ENCODE peak calls at places on chromosomes 4 and X, in seven cellular contexts. Y is SJSA1, H is HL-60, T is spleen, E is left ventricle myocardium inferior, I is fibroblast of lung, J is right atrium auricular region. K is an unnamed sample.

GRCh38 chr4:177785000-177785399 is 342.8 kb upstream of the AGA start:
- DNase-seq in Y (no peak), H (no peak), T (no peak), E (no peak), I (no peak), J (no peak), K (no peak)

GRCh38 chrX:133685806-133686205 is 270.5 kb upstream of the GPC4 start:
- DNase-seq in Y (no peak), H (no peak), T (no peak), E (no peak), I (no peak), J (no peak), K (no peak)

GRCh38 chr4:104449537-104449936 is 45.2 kb downstream of the CXXC4 start:
- DNase-seq in Y (no peak), H (no peak), T (no peak), E (no peak), I (no peak), J (no peak), K (no peak)

GRCh38 chrX:154321152-154321551 is 25.6 kb downstream of the TKTL1 start:
- DNase-seq in Y (no peak), H (no peak), T (peak; percentile 58), E (no peak), I (no peak), J (no peak), K (no peak)

GRCh38 chrX:103220511-103221406 is 5.9 kb downstream of the BEX4 start:
- DNase-seq in Y (no peak), H (no peak), T (peak; percentile 72), E (no peak), I (no peak), J (no peak), K (no peak)

GRCh38 chr4:139184129-139184528 is 7.1 kb upstream of the ELF2 start:
- DNase-seq in Y (no peak), H (peak; percentile 34), T (no peak), E (no peak), I (peak; percentile 37), J (no peak), K (no peak)

GRCh38 chr4:38021751-38022150 is 61.6 kb downstream of the PTTG2 start:
- DNase-seq in Y (no peak), H (no peak), T (no peak), E (no peak), I (no peak), J (no peak), K (no peak)

GRCh38 chr4:148007303-148007702 is 275.4 kb downstream of the ARHGAP10 start:
- DNase-seq in Y (peak; percentile 90), H (peak; percentile 51), T (no peak), E (no peak), I (peak; percentile 99), J (no peak), K (no peak)

GRCh38 chr4:115279300-115279699 is 165.9 kb upstream of the NDST4 start:
- DNase-seq in Y (no peak), H (peak; percentile 18), T (no peak), E (no peak), I (no peak), J (no peak), K (no peak)

GRCh38 chr4:89434364-89434988 is 126.9 kb upstream of the GPRIN3 start:
- DNase-seq in Y (peak; percentile 13), H (no peak), T (no peak), E (no peak), I (peak; percentile 30), J (no peak), K (no peak)

GRCh38 chrX:54891573-54891972 is 29.1 kb upstream of the TRO start:
- DNase-seq in Y (peak; percentile 10), H (peak; percentile 33), T (no peak), E (no peak), I (peak; percentile 28), J (no peak), K (peak; percentile 52)

DNA sequence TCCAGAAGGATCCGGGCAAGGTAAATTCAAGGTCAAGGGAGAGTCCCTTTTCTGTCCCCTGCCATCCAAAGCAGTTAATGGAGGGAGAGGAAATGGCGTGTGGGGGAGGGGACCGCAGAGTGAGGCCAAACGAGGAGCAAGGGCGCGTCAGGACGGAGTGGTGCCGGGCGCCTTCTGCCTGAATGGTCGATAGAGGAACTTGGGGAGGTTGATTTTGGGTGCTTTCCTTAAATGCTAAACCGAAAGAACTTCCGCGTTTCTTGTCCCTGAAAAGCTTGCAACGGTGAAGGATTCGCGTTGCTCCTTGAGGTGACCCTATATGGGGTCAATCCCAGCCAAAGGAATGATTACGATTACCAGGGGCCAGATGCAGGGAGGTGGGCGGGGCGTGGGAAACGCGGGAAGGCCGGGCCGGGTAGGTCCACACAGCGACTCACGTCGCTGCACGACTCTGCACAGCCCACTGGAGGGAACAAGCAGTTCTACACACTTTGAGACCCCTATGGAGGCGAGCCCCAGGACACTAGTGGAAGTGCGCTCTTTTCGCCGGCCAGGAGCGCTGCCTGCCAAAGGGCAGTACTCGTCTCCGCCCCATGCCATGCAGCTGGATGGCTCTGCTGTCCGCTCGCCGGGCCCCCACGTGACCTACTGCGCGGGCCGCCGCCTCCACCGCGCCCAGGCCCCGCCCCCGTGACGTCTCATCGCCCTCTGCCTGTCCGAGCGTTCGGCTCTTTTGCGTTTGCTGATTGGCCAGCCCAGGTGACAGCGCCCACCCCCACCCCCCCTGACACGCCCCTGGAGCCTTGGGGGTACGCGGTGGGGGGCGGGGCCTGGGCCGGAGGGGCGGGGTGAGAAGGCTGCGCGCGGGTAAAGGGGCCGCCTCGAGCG is 452 bp upstream of the GK start:
- DNase-seq in Y (peak; percentile 86), H (peak; percentile 92), T (peak; percentile 98), E (peak; percentile 95), I (peak; percentile 83), J (peak; percentile 94), K (peak; percentile 96)
- H3K27ac ChIP-seq in Y (peak overlapping the region; percentile 71), H (peak overlapping the region; percentile 96), T (peak overlapping the region; percentile 91), E (peak overlapping the region; percentile 84), I (peak overlapping the region; percentile 86), J (peak overlapping the region; percentile 84), K (no peak overlapping the region)

GRCh38 chr4:141223418-141223817 is 2.7 kb downstream of the ZNF330 start:
- DNase-seq in Y (no peak), H (no peak), T (no peak), E (no peak), I (no peak), J (no peak), K (no peak)
- H3K27ac ChIP-seq in Y (no peak overlapping the region), H (no peak overlapping the region), T (no peak overlapping the region), E (peak overlapping the region; percentile 94), I (no peak overlapping the region), J (no peak overlapping the region), K (no peak overlapping the region)

DNA sequence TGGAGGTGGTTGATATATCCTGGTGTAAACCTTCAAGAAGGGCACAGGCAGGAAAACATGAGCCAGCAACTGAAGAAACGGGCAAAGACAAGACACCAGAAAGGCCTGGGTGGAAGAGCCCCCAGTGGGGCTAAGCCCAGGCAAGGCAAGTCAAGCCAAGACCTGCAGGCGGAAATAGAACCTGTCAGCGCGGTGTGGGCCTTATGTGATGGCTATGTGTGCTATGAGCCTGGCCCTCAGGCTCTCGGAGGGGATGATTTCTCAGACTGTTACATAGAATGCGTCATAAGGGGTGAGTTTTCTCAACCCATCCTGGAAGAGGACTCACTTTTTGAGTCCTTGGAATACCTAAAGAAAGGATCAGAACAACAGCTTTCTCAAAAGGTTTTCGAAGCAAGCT is 7.2 kb downstream of the ZFP42 start:
- DNase-seq in Y (no peak), H (no peak), T (no peak), E (no peak), I (no peak), J (no peak), K (no peak)
- H3K27ac ChIP-seq in Y (no peak overlapping the region), H (no peak overlapping the region), T (no peak overlapping the region), E (no peak overlapping the region), I (no peak overlapping the region), J (no peak overlapping the region), K (no peak overlapping the region)

DNA sequence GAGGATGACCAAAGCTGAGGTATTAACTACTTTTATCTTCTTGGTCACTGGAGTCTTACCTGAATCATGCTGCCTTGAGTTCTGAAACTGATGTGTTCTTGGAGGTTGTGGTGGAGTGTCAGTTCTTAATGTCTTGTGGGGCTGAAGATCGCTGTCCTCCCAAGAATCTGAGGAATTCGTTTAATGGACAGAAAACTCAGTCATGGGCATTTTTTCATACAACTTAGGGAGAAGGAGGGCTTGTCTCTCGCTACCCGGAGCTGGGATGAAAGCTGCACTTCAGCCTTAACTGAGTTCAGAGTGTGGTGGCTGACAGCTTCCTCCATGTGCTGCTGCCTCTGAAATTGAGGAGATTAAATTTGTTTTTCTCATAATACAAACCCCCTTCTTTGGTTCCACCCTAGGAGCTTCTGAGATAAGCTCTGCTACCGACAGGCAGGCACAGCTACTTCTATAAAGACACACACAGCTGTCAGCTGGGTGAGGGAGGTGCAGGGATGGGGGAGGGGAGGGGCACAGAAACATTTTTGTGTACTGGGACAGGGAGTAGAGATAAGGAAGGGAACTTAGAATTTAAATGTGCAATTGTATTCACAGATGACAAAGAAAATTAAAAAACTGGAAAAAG is 30.8 kb downstream of the RBBP7 start:
- DNase-seq in Y (peak; percentile 30), H (no peak), T (no peak), E (no peak), I (peak; percentile 39), J (no peak), K (no peak)
- H3K27ac ChIP-seq in Y (peak overlapping the region; percentile 79), H (no peak overlapping the region), T (no peak overlapping the region), E (peak overlapping the region; percentile 70), I (peak overlapping the region; percentile 61), J (no peak overlapping the region), K (peak overlapping the region; percentile 25)

DNA sequence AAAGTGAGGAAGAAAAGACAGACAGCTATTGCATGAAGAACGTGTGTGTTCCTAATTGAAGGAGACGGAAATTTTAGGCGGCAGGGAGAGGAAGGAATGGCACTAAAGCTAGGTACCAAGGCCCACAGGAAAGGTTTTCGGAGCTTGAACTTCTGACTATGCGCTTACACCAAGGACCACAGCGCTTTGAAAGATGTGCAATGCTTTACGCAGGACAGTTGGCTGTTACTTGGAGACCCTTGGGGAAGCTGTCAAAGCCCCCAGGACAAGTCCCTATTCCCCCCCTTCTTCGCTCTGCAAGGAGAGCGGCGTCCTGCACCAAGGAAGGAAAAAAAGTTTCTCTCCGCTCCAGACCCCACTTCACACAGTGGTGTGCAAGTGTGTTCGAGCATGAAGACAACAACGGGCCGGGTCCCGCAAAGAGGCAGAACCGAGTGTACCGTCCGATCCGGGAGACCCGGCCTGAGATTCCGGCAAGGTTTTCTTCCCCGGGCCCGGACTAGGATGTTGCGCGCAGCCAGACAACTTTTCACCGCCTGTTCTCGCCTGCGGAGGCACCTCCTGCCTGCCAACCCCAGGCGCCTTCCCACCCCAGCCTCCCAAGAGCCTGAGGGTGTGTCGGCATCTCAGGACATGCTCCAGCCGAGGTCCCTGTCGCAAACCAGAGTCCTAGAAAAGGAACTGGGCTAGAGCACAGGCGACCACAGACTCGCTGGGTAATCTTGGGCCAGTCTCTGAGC is 888 bp downstream of the KDR start:
- DNase-seq in Y (no peak), H (no peak), T (no peak), E (peak; percentile 29), I (no peak), J (no peak), K (peak; percentile 16)
- H3K27ac ChIP-seq in Y (no peak overlapping the region), H (no peak overlapping the region), T (no peak overlapping the region), E (peak overlapping the region; percentile 89), I (no peak overlapping the region), J (peak overlapping the region; percentile 18), K (no peak overlapping the region)

GRCh38 chr4:26856906-26857277 is 3.7 kb upstream of the STIM2 start:
- DNase-seq in Y (no peak), H (no peak), T (no peak), E (no peak), I (no peak), J (no peak), K (no peak)
- H3K27ac ChIP-seq in Y (no peak overlapping the region), H (peak overlapping the region; percentile 48), T (peak overlapping the region; percentile 99), E (peak overlapping the region; percentile 92), I (peak overlapping the region; percentile 16), J (peak overlapping the region; percentile 87), K (peak overlapping the region; percentile 86)